ENCODE peak calls at places on chromosomes 6 and 20, in ten cellular contexts. Z is upper lobe of left lung, V is H1, S is stomach, F is HCT116, P is breast epithelium, B is spleen, T is HepG2, Y is sigmoid colon, A is GM12878. H is an unnamed sample. For H3K9me3, the result is how much of the 10 kb centered on the place peaks cover.

GRCh38 chr6:159833997-159834601 is 34.0 kb downstream of the PNLDC1 start:
- DNase-seq in S (no peak), Y (no peak), T (no peak), B (no peak), Z (no peak), A (no peak), F (no peak), V (no peak), P (no peak), H (no peak)

GRCh38 chr6:150142304-150142656 is 564 bp upstream of the PPP1R14C start:
- DNase-seq in A (no peak), S (no peak), F (no peak), T (no peak), Z (peak), P (no peak), Y (no peak), B (no peak), V (no peak), H (peak)

GRCh38 chr6:89297695-89298351 is 17.3 kb downstream of the GABRR2 start:
- DNase-seq in P (no peak), Z (no peak), B (no peak), T (peak), Y (no peak), F (peak), S (peak), A (peak), V (no peak), H (peak)

GRCh38 chr6:35360349-35361138 is 18.2 kb downstream of the PPARD start:
- DNase-seq in S (no peak), A (no peak), V (peak), B (no peak), Z (peak), T (peak), F (no peak), Y (peak), P (no peak), H (no peak)

GRCh38 chr20:8854566-8854965 is 214.3 kb upstream of the PLCB4 start:
- DNase-seq in Z (no peak), Y (peak), P (no peak), T (no peak), A (no peak), V (no peak), B (no peak), S (no peak), F (no peak), H (peak)

GRCh38 chr20:8428988-8429387 is 296.9 kb downstream of the PLCB1 start:
- DNase-seq in Z (no peak), S (no peak), P (no peak), V (no peak), B (no peak), T (no peak), Y (no peak), F (no peak), A (no peak), H (no peak)

GRCh38 chr20:10278416-10278815 is 59.8 kb downstream of the SNAP25 start:
- DNase-seq in S (no peak), F (no peak), P (no peak), Z (no peak), B (no peak), T (no peak), Y (no peak), V (no peak), A (no peak), H (no peak)

GRCh38 chr6:31775184-31775583 is 1.9 kb downstream of the VWA7 start:
- DNase-seq in Y (no peak), B (no peak), S (peak), F (no peak), V (no peak), A (no peak), Z (no peak), T (no peak), P (no peak), H (peak)

GRCh38 chr6:81708306-81708705 is 44.2 kb downstream of the TENT5A start:
- DNase-seq in T (no peak), P (no peak), F (no peak), Y (no peak), Z (no peak), A (no peak), B (no peak), S (no peak), V (no peak), H (no peak)

GRCh38 chr20:25139061-25139705 is 56.3 kb upstream of the ENTPD6 start:
- DNase-seq in Z (peak), V (no peak), A (no peak), P (no peak), S (no peak), B (no peak), Y (no peak), T (peak), F (peak), H (no peak)

GRCh38 chr20:45355209-45355608 is 7.0 kb upstream of the SDC4 start:
- DNase-seq in B (no peak), Z (no peak), V (no peak), Y (peak), S (no peak), P (no peak), T (no peak), A (no peak), F (no peak), H (no peak)

GRCh38 chr20:12835999-12836398 is 172.8 kb upstream of the SPTLC3 start:
- DNase-seq in F (no peak), Z (no peak), Y (no peak), S (no peak), A (no peak), B (no peak), V (no peak), P (no peak), T (no peak), H (no peak)

GRCh38 chr20:49276895-49277785 is 717 bp downstream of the ZNFX1 start:
- DNase-seq in F (no peak), T (no peak), S (no peak), A (no peak), Y (peak), B (peak), V (no peak), P (peak), Z (peak), H (peak)

GRCh38 chr6:127022297-127022696 is 96.2 kb upstream of the RSPO3 start:
- DNase-seq in F (no peak), B (no peak), S (peak), Y (peak), A (no peak), T (peak), V (no peak), P (no peak), Z (peak), H (peak)

GRCh38 chr20:52060794-52061714 is 130.5 kb downstream of the ZFP64 start:
- DNase-seq in V (no peak), P (no peak), A (no peak), B (no peak), F (peak), Z (no peak), S (no peak), T (peak), Y (no peak), H (no peak)

GRCh38 chr6:6699741-6700367 is 111.3 kb downstream of the LY86 start:
- DNase-seq in V (no peak), A (no peak), T (no peak), S (peak), P (peak), Z (peak), F (peak), B (no peak), Y (peak), H (peak)

GRCh38 chr6:6700871-6701270 is 112.4 kb downstream of the LY86 start:
- DNase-seq in Y (peak), B (no peak), Z (no peak), S (no peak), A (no peak), F (no peak), P (no peak), T (no peak), V (no peak), H (no peak)

GRCh38 chr6:6701864-6702263 is 113.3 kb downstream of the LY86 start:
- DNase-seq in Y (peak), V (no peak), F (no peak), P (no peak), S (no peak), T (no peak), B (no peak), A (no peak), Z (no peak), H (peak)

GRCh38 chr6:6697620-6698019 is 109.1 kb downstream of the LY86 start:
- DNase-seq in Y (no peak), F (no peak), P (no peak), V (no peak), A (no peak), S (no peak), Z (no peak), T (no peak), B (no peak), H (peak)

DNA sequence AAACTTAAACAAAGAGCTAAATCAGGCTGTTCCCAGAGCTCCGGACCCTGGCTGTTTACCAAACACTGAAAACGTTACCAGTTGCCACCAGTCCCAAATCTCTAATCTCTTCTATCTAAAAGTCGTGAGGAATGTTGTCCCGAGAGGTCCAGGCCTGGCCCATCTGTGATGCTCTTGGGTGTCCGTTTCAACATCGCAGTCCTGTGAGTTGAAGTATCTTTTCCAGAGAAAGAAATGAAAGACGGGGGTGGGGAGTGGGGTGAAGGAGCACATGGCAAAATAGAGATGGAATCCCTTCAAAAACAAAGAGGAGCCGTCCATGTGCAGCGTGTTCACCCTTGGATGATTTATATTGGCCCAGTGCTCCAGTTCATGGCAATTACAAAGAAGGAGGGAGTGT is 111.9 kb downstream of the LY86 start:
- DNase-seq in B (no peak), P (no peak), V (no peak), S (no peak), Z (no peak), T (no peak), F (no peak), A (no peak), Y (peak), H (no peak)
- TF ChIP-seq POLR2A in B (no peak), P (no peak), V (no peak), S (no peak), Z (no peak), T (no peak), F (no peak), A (no peak), Y (no peak), H (no peak)

GRCh38 chr20:325889-326644 is 715 bp downstream of the SOX12 start:
- DNase-seq in Z (peak), T (peak), A (no peak), B (peak), S (peak), Y (peak), P (peak), V (peak), F (no peak), H (peak)

GRCh38 chr20:326645-327031 is 1.3 kb downstream of the SOX12 start:
- DNase-seq in Y (peak), B (peak), T (no peak), Z (no peak), S (peak), P (no peak), F (no peak), V (no peak), A (no peak), H (peak)

GRCh38 chr20:327946-328563 is 2.7 kb downstream of the SOX12 start:
- DNase-seq in B (peak), F (no peak), V (no peak), A (no peak), P (no peak), S (no peak), Z (no peak), Y (no peak), T (no peak), H (no peak)

GRCh38 chr20:328596-329324 is 3.4 kb downstream of the SOX12 start:
- DNase-seq in Z (no peak), F (no peak), P (no peak), T (no peak), Y (no peak), V (no peak), S (no peak), A (no peak), B (no peak), H (no peak)

DNA sequence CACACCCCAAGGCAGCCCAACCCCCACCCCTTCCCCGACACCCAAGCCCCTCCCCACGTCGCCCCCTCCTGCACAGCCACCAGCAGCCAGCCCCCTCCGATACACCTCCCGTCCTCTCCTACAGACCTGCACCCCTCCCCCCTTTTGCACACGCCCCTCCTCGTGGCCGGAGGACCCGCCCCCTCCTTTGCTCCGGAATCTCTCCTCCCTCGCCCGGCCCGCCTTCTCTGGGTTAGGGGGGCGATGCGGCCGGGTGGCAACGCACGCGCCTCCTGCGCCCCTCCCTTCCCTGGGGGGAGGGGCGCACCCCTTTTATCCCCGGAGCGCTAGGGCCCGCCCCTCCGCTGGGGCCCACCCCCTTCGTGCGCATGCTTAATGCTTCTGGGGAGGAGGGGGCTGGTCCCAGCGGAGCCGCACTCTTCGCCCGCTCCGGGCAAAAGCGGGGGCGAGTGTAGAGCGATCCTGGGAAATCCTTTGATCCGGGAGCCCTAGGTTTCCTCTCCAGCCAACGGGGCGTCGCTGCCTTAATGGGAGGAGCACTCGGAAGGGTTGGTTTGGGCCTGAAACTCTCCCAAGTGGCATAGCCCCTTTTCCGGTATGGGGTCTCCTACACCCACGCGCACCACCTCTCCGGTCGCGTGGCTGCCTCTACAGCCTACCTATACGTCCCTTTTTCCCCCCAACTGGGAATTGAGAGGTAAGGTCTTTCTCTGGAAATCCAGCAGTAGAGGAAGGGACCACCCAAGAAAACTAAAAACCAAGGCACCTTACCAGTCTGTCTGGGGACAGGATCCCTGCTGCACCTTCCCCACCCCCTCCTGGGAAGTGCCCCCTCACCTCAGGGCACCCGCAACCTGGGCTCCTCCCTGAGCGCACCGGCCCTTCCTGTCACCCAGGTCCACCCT is 1.9 kb downstream of the SOX12 start:
- DNase-seq in V (peak), S (peak), F (peak), A (peak), T (peak), B (peak), P (peak), Z (peak), Y (peak), H (peak)
- TF ChIP-seq POLR2AphosphoS5 in V (no peak), S (peak), F (no peak), A (peak), T (peak), B (peak), P (peak), Z (no peak), Y (peak), H (no peak)

GRCh38 chr6:166236586-166236985 is 68.9 kb upstream of the TBXT start:
- DNase-seq in A (no peak), B (peak), V (no peak), S (no peak), F (no peak), Y (no peak), Z (peak), T (no peak), P (no peak), H (no peak)
- H3K9me3 ChIP-seq in A (under half), B (under half), V (under half), S (under half), F (under half), Y (under half), Z (under half), T (under half), P (under half), H (under half)

GRCh38 chr6:106360410-106360988 is at the start of gene CRYBG1:
- DNase-seq in Z (peak), Y (peak), B (peak), S (peak), P (peak), A (no peak), T (peak), V (peak), F (peak), H (peak)
- TF ChIP-seq POLR2A in Z (no peak), Y (no peak), B (no peak), S (no peak), P (no peak), A (no peak), T (no peak), V (no peak), F (no peak), H (no peak)